ENCODE peak calls at places on chromosomes 1 and 21, in four cellular contexts. Q, K, P and F are unnamed samples.

GRCh38 chr1:184986250-184986649 is 11.9 kb upstream of the NIBAN1 start:
- DNase-seq in Q (no peak), K (no peak), P (no peak), F (no peak)

GRCh38 chr1:36366091-36366661 is 19.5 kb downstream of the STK40 start:
- DNase-seq in Q (no peak), K (no peak), P (no peak), F (peak)

GRCh38 chr1:168301664-168302320 is 21.1 kb downstream of the TBX19 start:
- DNase-seq in Q (no peak), K (no peak), P (no peak), F (no peak)

GRCh38 chr1:154696001-154696400 is 88.0 kb upstream of the ADAR start:
- DNase-seq in Q (no peak), K (no peak), P (no peak), F (no peak)

GRCh38 chr1:69451196-69451595 is 116.5 kb upstream of the LRRC7 start:
- DNase-seq in Q (no peak), K (no peak), P (no peak), F (no peak)

GRCh38 chr1:85240659-85241058 is 18.8 kb downstream of the C1orf52 start:
- DNase-seq in Q (no peak), K (no peak), P (no peak), F (no peak)

GRCh38 chr1:236942431-236942830 is 61.8 kb downstream of the MT1HL1 start:
- DNase-seq in Q (no peak), K (no peak), P (no peak), F (no peak)

GRCh38 chr21:28704746-28705145 is 287.9 kb downstream of the LTN1 start:
- DNase-seq in Q (no peak), K (no peak), P (no peak), F (no peak)

GRCh38 chr1:43206721-43207228 is 34.6 kb downstream of the CFAP57 start:
- DNase-seq in Q (no peak), K (no peak), P (no peak), F (no peak)

GRCh38 chr1:234231061-234231892 is 142.0 kb upstream of the COA6 start:
- DNase-seq in Q (no peak), K (peak), P (no peak), F (no peak)

GRCh38 chr1:94543003-94543402 is 1.4 kb upstream of the F3 start:
- DNase-seq in Q (no peak), K (no peak), P (no peak), F (no peak)

GRCh38 chr1:41432481-41433280 is 51.8 kb downstream of the EDN2 start:
- DNase-seq in Q (peak), K (peak), P (no peak), F (peak)

GRCh38 chr1:17757426-17757825 is 2.3 kb downstream of the ACTL8 start:
- DNase-seq in Q (no peak), K (no peak), P (no peak), F (no peak)

GRCh38 chr1:192476802-192477298 is 98.7 kb upstream of the RGS1 start:
- DNase-seq in Q (no peak), K (no peak), P (peak), F (no peak)

GRCh38 chr1:34149501-34149900 is 15.5 kb downstream of the CSMD2 start:
- DNase-seq in Q (no peak), K (no peak), P (no peak), F (no peak)

GRCh38 chr1:21550866-21551475 is 41.7 kb downstream of the ALPL start:
- DNase-seq in Q (no peak), K (no peak), P (no peak), F (no peak)

GRCh38 chr1:167057297-167057688 is 32.9 kb downstream of the GPA33 start:
- DNase-seq in Q (no peak), K (no peak), P (no peak), F (peak)

GRCh38 chr1:155003227-155003765 is 694 bp downstream of the ZBTB7B start:
- DNase-seq in Q (no peak), K (no peak), P (no peak), F (peak)

GRCh38 chr1:174022080-174022975 is at the start of gene RC3H1:
- DNase-seq in Q (peak), K (peak), P (peak), F (peak)

GRCh38 chr1:11833900-11834299 is 13.7 kb downstream of the NPPA start:
- DNase-seq in Q (no peak), K (no peak), P (no peak), F (no peak)

GRCh38 chr1:195237161-195237889 is 1370.9 kb downstream of the KCNT2 start:
- DNase-seq in Q (no peak), K (no peak), P (no peak), F (no peak)

DNA sequence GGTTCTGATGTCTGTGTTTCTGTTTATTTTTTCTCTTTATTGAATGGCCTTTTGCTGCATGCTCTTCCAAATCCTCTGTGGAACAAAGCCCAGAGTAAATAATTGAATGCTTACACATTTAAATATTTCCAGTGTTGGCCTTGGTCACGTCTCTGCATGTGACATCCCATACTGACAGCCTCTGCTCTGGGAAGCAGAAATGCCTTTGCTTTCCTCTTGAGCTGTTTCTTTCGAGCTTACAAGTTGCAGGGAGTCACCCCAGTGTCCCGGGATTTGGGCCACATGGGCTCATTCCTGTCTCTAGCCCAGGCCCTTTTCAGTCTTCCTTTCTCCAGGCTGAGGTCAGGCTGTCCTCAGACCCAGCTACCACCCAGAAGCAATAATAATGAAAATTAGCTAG is 267.9 kb downstream of the PTPRU start:
- DNase-seq in Q (no peak), K (no peak), P (no peak), F (no peak)
- TF ChIP-seq SPI1 in Q (no peak), K (no peak), P (no peak), F (no peak)

DNA sequence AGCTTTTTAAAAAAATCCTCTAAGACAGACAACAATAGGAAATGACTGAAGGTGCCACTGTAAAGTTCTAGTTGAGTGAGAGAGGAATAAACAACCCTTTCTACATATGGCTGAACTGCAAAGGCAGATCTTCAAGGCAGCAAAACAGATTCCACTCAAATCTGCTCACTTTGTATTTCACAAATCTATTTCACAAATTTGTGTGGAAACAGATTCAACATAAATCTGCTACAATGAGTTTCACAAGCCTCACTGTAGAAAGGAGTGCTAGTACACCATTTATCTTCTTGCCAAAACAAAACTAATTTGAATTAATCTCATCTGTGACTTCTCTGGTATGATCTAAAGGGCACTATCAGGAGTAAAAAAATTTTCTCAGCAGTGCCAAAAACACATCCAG is 451.3 kb downstream of the PLA2G4A start:
- DNase-seq in Q (no peak), K (no peak), P (no peak), F (no peak)
- TF ChIP-seq SPI1 in Q (no peak), K (no peak), P (no peak), F (no peak)

GRCh38 chr1:183952101-183952500 is 85.4 kb downstream of the COLGALT2 start:
- DNase-seq in Q (no peak), K (no peak), P (no peak), F (no peak)

GRCh38 chr1:183945432-183946308 is 91.9 kb downstream of the COLGALT2 start:
- DNase-seq in Q (no peak), K (no peak), P (no peak), F (peak)

GRCh38 chr1:183942933-183943693 is 94.4 kb downstream of the COLGALT2 start:
- DNase-seq in Q (no peak), K (no peak), P (peak), F (peak)

DNA sequence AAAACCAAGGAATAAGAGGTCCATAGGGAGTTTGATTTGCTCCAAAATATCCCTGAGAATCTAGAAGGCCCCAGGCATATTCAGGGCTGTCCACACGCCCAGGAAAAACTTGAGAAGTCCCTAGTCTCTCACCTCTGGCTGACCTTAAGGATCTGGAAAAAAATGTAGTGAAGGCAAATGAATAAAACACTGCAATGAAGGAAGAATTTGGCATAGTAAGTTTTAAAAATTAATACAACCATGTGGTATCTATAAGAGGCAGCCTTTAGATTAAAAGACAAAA is 91.3 kb downstream of the COLGALT2 start:
- DNase-seq in Q (no peak), K (no peak), P (no peak), F (no peak)
- TF ChIP-seq SPI1 in Q (no peak), K (no peak), P (no peak), F (no peak)

DNA sequence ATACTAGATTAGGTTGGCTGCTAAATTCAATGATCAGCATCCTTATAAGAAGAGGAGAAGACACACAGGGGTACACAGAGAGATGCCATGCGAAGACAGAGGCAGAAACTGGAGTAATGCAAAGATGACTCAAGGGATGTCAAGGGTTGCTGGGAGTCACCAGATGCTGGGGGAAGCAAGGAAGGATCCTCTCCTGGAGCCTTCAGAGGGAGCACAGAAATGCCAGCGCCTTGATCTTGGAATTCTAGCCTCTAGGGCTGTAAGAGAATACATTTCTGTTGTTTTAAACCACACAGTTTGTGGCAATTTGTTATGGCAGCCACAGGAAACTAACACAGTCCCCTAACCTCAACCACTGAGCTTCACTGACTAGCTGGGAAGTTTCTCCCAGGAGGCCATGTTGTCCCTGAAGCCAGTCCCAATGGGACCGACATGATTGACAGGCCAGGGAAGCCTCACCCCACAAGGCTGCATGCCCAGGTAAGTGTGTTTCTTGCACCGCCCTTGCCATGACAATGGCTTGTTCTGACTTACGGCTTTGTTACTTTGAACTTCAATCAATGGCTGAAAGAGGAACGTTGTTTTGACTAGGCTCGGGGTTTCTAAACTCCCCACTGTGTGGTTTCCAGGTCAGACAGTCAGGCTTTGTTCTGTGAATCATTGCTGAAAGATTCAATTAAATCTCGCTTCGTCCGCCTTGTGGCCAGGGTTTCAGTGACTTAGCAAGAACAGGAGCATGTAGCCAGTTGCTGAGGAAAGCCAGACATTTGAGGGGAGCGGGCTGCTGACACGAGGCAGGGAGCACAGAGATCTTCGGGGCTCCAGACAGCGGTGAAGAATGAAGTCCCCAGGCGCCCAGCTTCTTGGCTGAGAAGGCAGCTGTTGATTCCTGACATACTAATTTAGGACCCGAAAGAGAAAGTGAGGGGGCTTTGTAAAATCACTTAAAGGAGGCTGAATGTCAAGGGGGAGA is 62.3 kb downstream of the RUNX1 start:
- DNase-seq in Q (peak), K (no peak), P (peak), F (no peak)
- TF ChIP-seq SPI1 in Q (no peak), K (no peak), P (no peak), F (no peak)

GRCh38 chr21:36695283-36695634 is 3.7 kb upstream of the SIM2 start:
- DNase-seq in Q (no peak), K (no peak), P (no peak), F (no peak)

GRCh38 chr21:36694593-36695282 is 4.2 kb upstream of the SIM2 start:
- DNase-seq in Q (peak), K (no peak), P (no peak), F (no peak)

GRCh38 chr21:36692844-36693143 is 6.1 kb upstream of the SIM2 start:
- DNase-seq in Q (no peak), K (no peak), P (no peak), F (no peak)

GRCh38 chr21:36693144-36694040 is 5.5 kb upstream of the SIM2 start:
- DNase-seq in Q (no peak), K (no peak), P (no peak), F (no peak)

DNA sequence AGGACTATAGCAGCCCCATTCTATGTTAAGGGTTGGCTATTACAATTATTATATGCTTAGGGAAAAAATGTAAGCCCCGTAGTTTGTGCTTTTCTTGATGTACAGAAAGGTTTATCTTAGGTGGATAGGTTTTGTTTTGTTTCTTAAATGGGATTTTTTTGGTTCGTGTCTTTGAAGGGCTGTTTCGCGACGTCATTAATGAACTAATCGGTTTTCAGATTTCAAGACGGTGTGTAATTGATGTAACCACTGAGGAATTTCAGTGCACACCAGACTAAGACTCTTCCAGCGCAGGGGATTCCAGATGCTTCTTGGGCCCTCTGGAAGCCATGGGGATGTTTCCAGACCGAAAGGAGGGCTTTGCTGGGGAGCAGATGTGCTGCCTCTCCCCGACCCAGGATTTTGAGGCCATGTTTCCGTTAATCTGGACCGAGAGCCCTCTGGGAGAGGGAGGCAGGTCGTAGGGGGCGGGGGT is 4.8 kb upstream of the SIM2 start:
- DNase-seq in Q (peak), K (no peak), P (no peak), F (no peak)
- TF ChIP-seq SPI1 in Q (no peak), K (no peak), P (no peak), F (no peak)